ENCODE peak calls at places on chromosomes 1 and 21, in seven cellular contexts. C, L, Q, R, U, M and B are unnamed samples. For H3K4me1, the result is how much of the 10 kb centered on the place peaks cover.

GRCh38 chr21:27339902-27340301 is 373.0 kb upstream of the ADAMTS5 start:
- DNase-seq in M (no peak), Q (no peak), L (no peak), C (no peak), R (no peak), U (no peak), B (no peak)

GRCh38 chr1:20402585-20403422 is 83.2 kb downstream of the CAMK2N1 start:
- DNase-seq in R (no peak), U (no peak), L (no peak), Q (no peak), C (no peak), M (no peak), B (peak)

GRCh38 chr1:183967914-183968313 is 69.6 kb downstream of the COLGALT2 start:
- DNase-seq in C (no peak), Q (no peak), L (no peak), M (no peak), R (no peak), U (no peak), B (no peak)

GRCh38 chr1:193406901-193407300 is 220.5 kb upstream of the B3GALT2 start:
- DNase-seq in Q (peak), R (no peak), L (no peak), C (peak), M (no peak), U (no peak), B (peak)

GRCh38 chr1:28249013-28249870 is 10.1 kb upstream of the SESN2 start:
- DNase-seq in M (peak), U (no peak), Q (peak), C (peak), R (peak), L (peak), B (peak)

GRCh38 chr1:196214866-196215265 is 393.4 kb downstream of the KCNT2 start:
- DNase-seq in R (no peak), U (no peak), Q (no peak), M (no peak), L (no peak), C (no peak), B (no peak)

GRCh38 chr21:33324311-33325221 is at the start of gene IFNAR1:
- DNase-seq in R (peak), U (peak), L (peak), Q (peak), M (peak), C (peak), B (peak)

GRCh38 chr1:18929686-18930085 is 26.8 kb downstream of the IFFO2 start:
- DNase-seq in M (no peak), Q (no peak), R (no peak), U (no peak), C (no peak), L (no peak), B (no peak)

GRCh38 chr1:19559641-19560040 is 74.3 kb upstream of the CAPZB start:
- DNase-seq in M (no peak), U (no peak), Q (no peak), C (no peak), L (no peak), R (no peak), B (no peak)

GRCh38 chr1:16716691-16717173 is 23.6 kb upstream of the RNU1-4 start:
- DNase-seq in C (no peak), Q (peak), L (peak), M (no peak), U (no peak), R (peak), B (no peak)

GRCh38 chr1:180213401-180214177 is 16.5 kb upstream of the LHX4 start:
- DNase-seq in M (no peak), L (peak), C (peak), R (no peak), U (no peak), Q (no peak), B (peak)

GRCh38 chr1:176847052-176847451 is 317.5 kb downstream of the ASTN1 start:
- DNase-seq in U (no peak), C (no peak), M (no peak), R (no peak), L (no peak), Q (no peak), B (no peak)

GRCh38 chr1:91552091-91552490 is 51.4 kb downstream of the CDC7 start:
- DNase-seq in R (no peak), M (no peak), L (no peak), U (no peak), C (no peak), Q (no peak), B (no peak)

GRCh38 chr1:93450331-93450730 is 2.4 kb downstream of the FNBP1L start:
- DNase-seq in Q (no peak), L (no peak), U (no peak), R (no peak), M (no peak), C (no peak), B (no peak)
- H3K4me3 ChIP-seq in Q (no peak), L (no peak), U (no peak), R (no peak), M (no peak), C (no peak), B (no peak)

GRCh38 chr1:199282910-199283309 is 644.1 kb downstream of the PTPRC start:
- DNase-seq in M (no peak), R (no peak), Q (no peak), U (no peak), L (no peak), C (no peak), B (no peak)
- H3K4me1 ChIP-seq in M (under half), R (under half), Q (under half), U (under half), L (under half), C (under half), B (under half)

DNA sequence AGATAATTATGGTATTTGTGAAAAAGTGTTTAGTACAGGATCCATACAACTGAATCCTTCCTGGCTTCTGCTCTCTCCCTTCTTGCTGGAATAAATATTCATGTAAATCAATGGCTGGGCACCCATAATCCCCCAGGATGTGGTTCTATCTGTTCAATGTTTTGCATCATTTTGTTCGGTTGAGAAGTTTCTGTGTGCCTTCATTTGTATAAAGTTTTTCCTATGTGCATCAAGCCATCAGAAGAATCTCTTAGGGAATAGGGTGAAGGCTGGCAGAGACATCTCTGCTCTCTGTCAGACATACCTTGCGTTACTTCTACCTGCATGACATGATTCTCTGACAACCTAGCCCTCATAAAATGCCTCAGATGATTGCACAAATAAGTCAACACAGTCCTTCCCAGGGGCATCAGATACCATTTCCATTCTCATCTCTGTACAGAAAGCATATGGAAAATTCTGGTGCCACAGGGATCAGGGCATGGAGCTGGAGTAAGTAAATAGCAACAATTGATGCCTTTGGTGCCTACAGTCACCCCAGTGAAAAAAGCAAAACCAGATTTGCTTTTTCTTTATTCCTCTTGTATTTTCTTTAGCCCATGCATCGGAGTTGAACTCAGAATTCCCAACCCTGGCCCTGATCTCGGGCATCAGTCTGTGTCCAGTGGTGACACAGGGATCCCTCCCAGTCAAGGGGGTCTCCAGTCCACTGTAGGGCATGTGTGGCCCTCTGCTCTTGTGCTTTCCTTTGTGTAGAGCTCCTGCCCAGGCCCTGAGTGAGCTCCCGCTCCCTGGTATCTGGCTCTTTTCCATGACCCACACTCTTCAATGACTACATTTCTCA is 39.7 kb upstream of the ATP1A1 start:
- DNase-seq in L (no peak), U (no peak), C (no peak), M (peak), Q (no peak), R (no peak), B (no peak)
- H3K4me3 ChIP-seq in L (no peak), U (no peak), C (no peak), M (no peak), Q (no peak), R (no peak), B (no peak)

DNA sequence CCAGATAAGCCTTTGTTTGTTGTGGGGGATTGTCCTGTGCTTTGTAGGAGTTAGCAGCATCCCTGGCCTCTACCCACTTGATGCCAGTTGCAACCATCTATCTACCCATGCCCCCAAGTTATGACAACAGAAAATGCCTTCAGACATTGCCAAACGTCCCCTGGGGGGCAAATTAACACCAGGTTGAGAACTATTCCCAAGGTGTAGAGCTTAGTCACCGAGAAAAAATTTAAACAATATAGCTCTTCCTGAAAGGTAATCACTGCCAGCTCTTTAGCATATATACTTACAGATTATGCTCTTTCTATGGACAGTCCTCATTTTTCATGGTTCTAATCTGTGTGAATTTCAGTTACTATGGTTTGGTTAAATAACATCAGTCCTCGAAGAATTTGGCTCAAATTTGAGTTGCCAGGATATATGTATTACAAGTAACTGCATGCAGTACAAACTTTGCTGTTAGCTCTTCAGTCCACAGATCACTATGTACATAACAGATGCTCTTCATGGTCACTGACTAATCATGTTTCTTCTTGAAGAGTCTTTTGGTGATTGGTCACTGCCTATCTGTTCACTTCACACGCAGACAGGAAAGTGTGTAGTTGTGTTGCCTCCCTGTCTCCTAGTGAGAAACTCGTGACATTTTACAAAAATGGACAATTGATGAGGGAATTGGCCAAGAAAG is 25.2 kb downstream of the MAPKAPK2 start:
- DNase-seq in U (no peak), R (no peak), C (no peak), L (no peak), M (no peak), Q (no peak), B (no peak)
- H3K4me1 ChIP-seq in U (under half), R (half or more), C (half or more), L (half or more), M (half or more), Q (half or more), B (under half)

GRCh38 chr21:38929137-38929536 is 123.4 kb downstream of the ETS2 start:
- DNase-seq in U (no peak), C (no peak), M (no peak), Q (no peak), L (no peak), R (no peak), B (no peak)

GRCh38 chr21:38922474-38922873 is 116.7 kb downstream of the ETS2 start:
- DNase-seq in M (no peak), L (no peak), R (no peak), U (no peak), Q (no peak), C (no peak), B (no peak)

GRCh38 chr21:38927776-38928175 is 122.0 kb downstream of the ETS2 start:
- DNase-seq in U (no peak), L (no peak), C (no peak), Q (no peak), M (no peak), R (no peak), B (no peak)

GRCh38 chr21:38924954-38925353 is 119.2 kb downstream of the ETS2 start:
- DNase-seq in Q (no peak), L (no peak), M (no peak), R (no peak), U (no peak), C (no peak), B (no peak)

GRCh38 chr21:38925923-38926322 is 120.2 kb downstream of the ETS2 start:
- DNase-seq in M (peak), U (peak), L (peak), R (peak), C (no peak), Q (peak), B (no peak)
- H3K4me3 ChIP-seq in M (no peak), U (no peak), L (peak), R (peak), C (no peak), Q (no peak), B (no peak)

GRCh38 chr21:41873426-41873825 is 5.7 kb downstream of the PRDM15 start:
- DNase-seq in Q (no peak), R (no peak), L (no peak), U (no peak), C (no peak), M (no peak), B (no peak)
- H3K4me1 ChIP-seq in Q (under half), R (under half), L (under half), U (under half), C (under half), M (under half), B (under half)

DNA sequence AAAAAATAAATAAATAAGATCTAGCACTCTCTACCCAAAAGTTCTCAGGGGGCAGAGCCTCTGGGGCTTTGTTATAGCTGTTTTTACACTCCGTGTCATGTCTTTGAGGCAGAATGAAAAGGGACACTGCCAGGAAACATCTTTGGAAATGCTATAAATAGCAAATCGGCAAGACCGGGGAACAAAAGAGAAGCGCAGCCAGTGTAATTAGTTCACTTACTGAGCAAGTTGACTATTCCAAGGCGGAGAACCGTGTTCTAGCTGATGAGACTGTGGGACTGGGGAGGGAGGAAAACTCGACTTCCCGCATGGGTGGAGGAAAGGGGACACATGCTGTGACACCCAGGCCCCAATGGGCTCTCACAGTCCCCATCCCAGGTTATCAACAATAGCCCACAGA is 355.9 kb downstream of the OMA1 start:
- DNase-seq in Q (no peak), L (no peak), U (no peak), M (no peak), R (no peak), C (no peak), B (no peak)
- H3K4me3 ChIP-seq in Q (no peak), L (no peak), U (no peak), M (no peak), R (no peak), C (no peak), B (no peak)

GRCh38 chr1:161162806-161163205 is 3.4 kb upstream of the PPOX start:
- DNase-seq in M (no peak), L (peak), Q (no peak), C (no peak), U (no peak), R (no peak), B (no peak)

GRCh38 chr1:161162052-161162451 is 2.8 kb downstream of the USP21 start:
- DNase-seq in C (no peak), R (no peak), U (no peak), M (no peak), L (peak), Q (no peak), B (no peak)

GRCh38 chr1:161161652-161162051 is 2.4 kb downstream of the USP21 start:
- DNase-seq in M (no peak), L (peak), Q (no peak), R (no peak), C (no peak), U (no peak), B (no peak)

GRCh38 chr1:161164901-161165620 is 1.2 kb upstream of the PPOX start:
- DNase-seq in L (no peak), M (no peak), U (no peak), C (no peak), R (no peak), Q (no peak), B (no peak)

GRCh38 chr1:161163793-161164192 is 2.4 kb upstream of the PPOX start:
- DNase-seq in M (no peak), U (no peak), R (no peak), C (no peak), L (no peak), Q (no peak), B (no peak)
- H3K4me1 ChIP-seq in M (under half), U (under half), R (under half), C (under half), L (under half), Q (under half), B (under half)